ENCODE peak calls at places on chromosomes 2 and 18, in ten cellular contexts. E is CD8-positive, alpha-beta T cell; W is tibial artery; K is brain microvascular endothelial cell; C is AG09319; J is ovary; Y is astrocyte of the spinal cord; T is tibial nerve; F is lower leg skin; D is sigmoid colon. I is an unnamed sample.

GRCh38 chr2:100124746-100125145 is 17.6 kb downstream of the AFF3 start:
- DNase-seq in E (no peak), W (no peak), K (no peak), C (no peak), J (no peak), Y (no peak), T (no peak), F (no peak), D (no peak), I (no peak)

GRCh38 chr2:68807821-68808266 is 63.4 kb downstream of the BMP10 start:
- DNase-seq in E (no peak), W (peak), K (no peak), C (no peak), J (no peak), Y (no peak), T (peak), F (peak), D (no peak), I (peak)

GRCh38 chr2:71552861-71553301 is 99.5 kb downstream of the DYSF start:
- DNase-seq in E (no peak), W (no peak), K (no peak), C (no peak), J (no peak), Y (no peak), T (no peak), F (no peak), D (no peak), I (no peak)

GRCh38 chr2:160956243-160956802 is 203.9 kb upstream of the TANK start:
- DNase-seq in E (no peak), W (peak), K (no peak), C (no peak), J (no peak), Y (no peak), T (peak), F (peak), D (peak), I (no peak)

GRCh38 chr2:180947208-180947689 is 33.2 kb upstream of the UBE2E3 start:
- DNase-seq in E (no peak), W (no peak), K (no peak), C (no peak), J (no peak), Y (no peak), T (no peak), F (no peak), D (no peak), I (no peak)

GRCh38 chr18:50637961-50638622 is 78.2 kb downstream of the MAPK4 start:
- DNase-seq in E (no peak), W (peak), K (no peak), C (no peak), J (no peak), Y (no peak), T (no peak), F (no peak), D (no peak), I (no peak)

GRCh38 chr2:42722328-42723190 is 41.4 kb downstream of the OXER1 start:
- DNase-seq in E (no peak), W (peak), K (peak), C (peak), J (peak), Y (peak), T (peak), F (peak), D (peak), I (no peak)

GRCh38 chr18:77977331-77977730 is 727.7 kb downstream of the GALR1 start:
- DNase-seq in E (no peak), W (no peak), K (no peak), C (no peak), J (no peak), Y (no peak), T (no peak), F (no peak), D (no peak), I (no peak)

GRCh38 chr2:216606551-216607527 is 26.4 kb upstream of the IGFBP2 start:
- DNase-seq in E (peak), W (no peak), K (no peak), C (no peak), J (no peak), Y (no peak), T (no peak), F (no peak), D (no peak), I (peak)

GRCh38 chr2:174633621-174633927 is 36.0 kb upstream of the WIPF1 start:
- DNase-seq in E (no peak), W (no peak), K (no peak), C (no peak), J (no peak), Y (no peak), T (no peak), F (no peak), D (peak), I (no peak)

GRCh38 chr18:52484977-52485376 is 145.0 kb downstream of the DCC start:
- DNase-seq in E (no peak), W (no peak), K (no peak), C (no peak), J (no peak), Y (no peak), T (no peak), F (no peak), D (no peak), I (no peak)

GRCh38 chr2:217510790-217511291 is 492.0 kb downstream of the TNS1 start:
- DNase-seq in E (no peak), W (peak), K (peak), C (peak), J (peak), Y (peak), T (peak), F (peak), D (peak), I (no peak)

GRCh38 chr2:127674241-127675209 is 805 bp downstream of the LIMS2 start:
- DNase-seq in E (no peak), W (peak), K (no peak), C (no peak), J (no peak), Y (no peak), T (no peak), F (no peak), D (peak), I (no peak)

GRCh38 chr2:219998099-219998498 is 370.7 kb downstream of the SLC4A3 start:
- DNase-seq in E (no peak), W (no peak), K (no peak), C (no peak), J (no peak), Y (no peak), T (no peak), F (no peak), D (no peak), I (no peak)

GRCh38 chr2:43708891-43709290 is 32.7 kb upstream of the C1GALT1C1L start:
- DNase-seq in E (no peak), W (no peak), K (no peak), C (no peak), J (no peak), Y (peak), T (no peak), F (no peak), D (no peak), I (no peak)

GRCh38 chr2:174009488-174010223 is 44.5 kb upstream of the SP3 start:
- DNase-seq in E (no peak), W (no peak), K (no peak), C (no peak), J (no peak), Y (peak), T (no peak), F (no peak), D (no peak), I (no peak)

GRCh38 chr18:2805970-2806943 is 40.5 kb upstream of the EMILIN2 start:
- DNase-seq in E (no peak), W (no peak), K (peak), C (no peak), J (no peak), Y (peak), T (no peak), F (no peak), D (no peak), I (no peak)

GRCh38 chr2:132618734-132619133 is 51.3 kb downstream of the LYPD1 start:
- DNase-seq in E (no peak), W (no peak), K (no peak), C (no peak), J (no peak), Y (no peak), T (no peak), F (no peak), D (no peak), I (no peak)

GRCh38 chr18:52190630-52191029 is 149.4 kb upstream of the DCC start:
- DNase-seq in E (no peak), W (no peak), K (no peak), C (no peak), J (no peak), Y (no peak), T (no peak), F (no peak), D (no peak), I (no peak)

GRCh38 chr2:159455330-159455918 is 160.9 kb downstream of the BAZ2B start:
- DNase-seq in E (no peak), W (no peak), K (no peak), C (no peak), J (no peak), Y (no peak), T (no peak), F (no peak), D (no peak), I (no peak)

GRCh38 chr2:181396575-181397062 is 60.6 kb upstream of the ITGA4 start:
- DNase-seq in E (no peak), W (no peak), K (no peak), C (no peak), J (no peak), Y (peak), T (no peak), F (no peak), D (no peak), I (no peak)

GRCh38 chr2:134782107-134782506 is 56.3 kb upstream of the ACMSD start:
- DNase-seq in E (no peak), W (no peak), K (no peak), C (no peak), J (no peak), Y (no peak), T (no peak), F (no peak), D (no peak), I (no peak)

GRCh38 chr2:88919087-88919738 is 227.7 kb downstream of the RPIA start:
- DNase-seq in E (no peak), W (no peak), K (peak), C (no peak), J (no peak), Y (peak), T (peak), F (no peak), D (no peak), I (no peak)

GRCh38 chr2:152452256-152452973 is 117.4 kb downstream of the FMNL2 start:
- DNase-seq in E (no peak), W (no peak), K (no peak), C (no peak), J (no peak), Y (no peak), T (no peak), F (no peak), D (no peak), I (no peak)

GRCh38 chr2:25417715-25418369 is 76.1 kb upstream of the DNMT3A start:
- DNase-seq in E (no peak), W (no peak), K (no peak), C (no peak), J (no peak), Y (no peak), T (no peak), F (no peak), D (no peak), I (no peak)

GRCh38 chr18:59324623-59324971 is 6.1 kb upstream of the CPLX4 start:
- DNase-seq in E (no peak), W (no peak), K (no peak), C (no peak), J (no peak), Y (no peak), T (no peak), F (no peak), D (no peak), I (no peak)

GRCh38 chr18:28657836-28658410 is 481.0 kb upstream of the CDH2 start:
- DNase-seq in E (no peak), W (no peak), K (peak), C (no peak), J (no peak), Y (peak), T (no peak), F (no peak), D (no peak), I (no peak)

GRCh38 chr2:235859651-235860050 is 308.5 kb downstream of the GBX2 start:
- DNase-seq in E (no peak), W (no peak), K (no peak), C (no peak), J (peak), Y (peak), T (peak), F (no peak), D (peak), I (no peak)

GRCh38 chr2:46815121-46815802 is 100.3 kb downstream of the MCFD2 start:
- DNase-seq in E (no peak), W (peak), K (no peak), C (no peak), J (no peak), Y (no peak), T (no peak), F (peak), D (no peak), I (no peak)

GRCh38 chr18:11482271-11482670 is 127.1 kb upstream of the SLC35G4 start:
- DNase-seq in E (no peak), W (no peak), K (no peak), C (no peak), J (no peak), Y (no peak), T (no peak), F (no peak), D (no peak), I (no peak)

GRCh38 chr18:37297106-37297505 is 268.5 kb downstream of the CELF4 start:
- DNase-seq in E (no peak), W (no peak), K (no peak), C (no peak), J (no peak), Y (no peak), T (no peak), F (no peak), D (no peak), I (no peak)

GRCh38 chr18:37298816-37299215 is 266.8 kb downstream of the CELF4 start:
- DNase-seq in E (no peak), W (no peak), K (no peak), C (no peak), J (no peak), Y (no peak), T (no peak), F (no peak), D (no peak), I (no peak)

GRCh38 chr18:37289423-37289822 is 276.2 kb downstream of the CELF4 start:
- DNase-seq in E (no peak), W (no peak), K (no peak), C (no peak), J (no peak), Y (no peak), T (no peak), F (no peak), D (no peak), I (no peak)

GRCh38 chr18:37299471-37300304 is 265.9 kb downstream of the CELF4 start:
- DNase-seq in E (no peak), W (peak), K (peak), C (peak), J (peak), Y (peak), T (peak), F (peak), D (peak), I (no peak)

DNA sequence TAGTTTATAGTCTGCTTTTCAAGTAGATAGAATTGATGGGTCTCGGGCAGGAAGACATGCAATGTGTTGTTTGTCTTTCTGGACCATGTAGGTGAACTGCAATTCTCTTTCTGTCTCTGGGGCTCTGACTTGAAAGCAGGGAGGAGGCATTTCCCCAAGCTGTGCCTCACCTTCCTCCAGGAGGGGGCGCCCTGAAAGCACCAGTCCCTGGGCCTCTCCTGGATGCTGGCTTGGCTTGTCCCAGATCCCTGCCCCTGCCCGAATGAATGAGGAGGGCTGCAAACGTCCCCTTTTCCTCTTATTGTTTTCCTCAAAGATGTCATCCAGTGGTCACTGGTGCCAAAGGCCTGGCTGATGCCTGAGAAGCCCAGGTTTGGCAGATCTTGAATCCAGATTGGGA is 270.6 kb downstream of the CELF4 start:
- DNase-seq in E (no peak), W (no peak), K (peak), C (no peak), J (no peak), Y (no peak), T (no peak), F (no peak), D (no peak), I (no peak)
- TF ChIP-seq CTCF in E (no peak), W (no peak), K (peak), C (peak), J (no peak), Y (peak), T (no peak), F (no peak), D (no peak), I (no peak)

GRCh38 chr2:117536139-117536538 is 278.4 kb upstream of the DDX18 start:
- DNase-seq in E (no peak), W (no peak), K (no peak), C (no peak), J (no peak), Y (no peak), T (no peak), F (no peak), D (no peak), I (no peak)

DNA sequence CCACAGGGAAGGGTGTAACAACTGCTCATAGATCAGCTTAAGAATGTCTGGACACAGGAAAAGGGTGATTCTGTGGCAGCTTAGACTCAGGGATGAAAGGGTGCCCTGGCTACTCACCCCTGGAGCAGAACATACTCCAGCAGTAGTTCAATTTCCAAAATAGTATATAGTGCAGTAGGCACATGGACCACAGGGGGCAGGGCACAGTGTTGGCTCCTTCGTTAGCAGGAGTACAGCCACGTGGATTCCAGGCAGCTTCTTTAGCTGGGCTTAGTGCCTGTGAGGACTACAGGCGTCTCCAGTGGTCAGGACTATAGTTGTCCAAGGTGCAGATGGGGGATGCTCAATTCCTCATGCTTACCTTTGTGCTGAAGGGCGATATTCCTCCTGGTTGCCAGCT is 277.5 kb upstream of the DDX18 start:
- DNase-seq in E (no peak), W (no peak), K (no peak), C (no peak), J (no peak), Y (no peak), T (no peak), F (no peak), D (no peak), I (no peak)
- TF ChIP-seq CTCF in E (no peak), W (no peak), K (no peak), C (no peak), J (no peak), Y (no peak), T (no peak), F (no peak), D (no peak), I (no peak)

DNA sequence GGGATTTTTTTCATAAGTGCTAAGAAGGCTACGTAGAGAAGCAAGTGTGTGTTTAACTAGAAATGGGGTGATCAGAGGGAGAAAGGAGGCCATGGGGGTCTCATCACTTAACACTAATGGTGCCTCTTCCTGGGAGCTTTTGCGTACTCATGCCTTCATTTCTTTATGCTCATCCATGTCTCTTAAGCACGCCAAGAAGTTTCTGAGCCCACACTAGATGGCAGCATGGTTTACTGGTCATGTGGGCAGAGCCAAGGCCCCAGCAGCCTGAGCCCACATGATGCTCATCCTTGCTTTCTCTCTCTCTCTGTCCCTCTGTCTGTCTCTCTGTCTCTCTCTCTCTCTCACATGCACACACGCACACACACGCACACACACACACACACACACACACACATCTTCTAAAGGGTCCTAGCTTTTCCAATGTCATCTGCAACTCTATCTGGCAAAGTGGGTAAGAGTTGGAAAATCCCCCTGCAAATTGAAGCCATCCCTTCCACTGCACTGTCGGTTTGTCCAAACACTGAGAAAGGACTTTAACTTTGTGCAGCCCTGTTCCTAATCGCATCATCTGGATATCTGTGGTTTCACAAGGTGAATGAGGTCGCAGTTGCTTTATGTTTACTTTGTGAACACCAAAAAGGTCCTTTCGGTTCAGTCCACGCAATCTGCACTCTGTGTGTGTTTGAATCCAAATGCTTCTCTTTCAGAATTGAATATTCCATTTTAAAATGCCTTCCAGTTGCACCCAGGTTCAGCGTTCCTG is 137.2 kb upstream of the CCDC68 start:
- DNase-seq in E (no peak), W (no peak), K (peak), C (peak), J (peak), Y (peak), T (peak), F (no peak), D (no peak), I (no peak)
- TF ChIP-seq CTCF in E (no peak), W (peak), K (peak), C (peak), J (peak), Y (peak), T (no peak), F (no peak), D (no peak), I (no peak)

DNA sequence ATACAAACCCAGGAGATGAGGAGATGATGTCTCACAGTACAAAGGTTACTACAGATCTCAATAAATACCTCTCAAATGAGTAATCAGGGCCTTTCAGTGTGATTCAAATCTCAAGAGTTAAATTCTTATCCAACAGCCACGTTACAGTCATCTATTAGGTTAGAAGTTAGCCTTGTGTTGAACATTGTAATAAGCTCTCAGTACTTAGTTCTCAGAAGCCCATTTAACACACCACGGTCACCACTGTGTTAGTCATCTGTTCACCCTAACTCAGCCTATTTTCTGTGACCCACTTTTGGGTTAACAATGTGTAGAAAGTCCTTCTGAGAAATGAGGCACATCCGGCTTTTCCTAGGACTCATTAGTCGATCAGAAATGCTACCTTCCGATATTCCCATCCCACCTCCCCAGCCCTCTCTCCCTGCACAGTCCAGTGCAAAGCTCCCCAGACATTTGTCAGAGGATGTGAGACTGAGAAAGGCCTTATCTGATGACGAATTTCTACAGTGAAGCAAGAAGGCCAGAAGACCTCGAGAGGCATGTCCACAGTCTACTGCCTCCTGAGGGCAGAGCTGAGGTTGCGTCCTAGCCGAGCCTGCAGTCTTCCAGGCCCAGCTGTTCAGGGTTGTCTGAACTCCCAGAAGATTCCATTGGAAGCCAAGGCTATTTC is 92.5 kb downstream of the ACTR2 start:
- DNase-seq in E (no peak), W (no peak), K (peak), C (peak), J (no peak), Y (peak), T (no peak), F (no peak), D (no peak), I (no peak)
- TF ChIP-seq CTCF in E (no peak), W (no peak), K (peak), C (peak), J (no peak), Y (peak), T (peak), F (no peak), D (no peak), I (no peak)

GRCh38 chr2:233832869-233833812 is 21.2 kb downstream of the HJURP start:
- DNase-seq in E (no peak), W (peak), K (peak), C (peak), J (no peak), Y (peak), T (no peak), F (no peak), D (peak), I (no peak)
- TF ChIP-seq CTCF in E (no peak), W (no peak), K (peak), C (peak), J (no peak), Y (peak), T (no peak), F (no peak), D (no peak), I (no peak)

GRCh38 chr18:35029770-35030169 is 11.4 kb upstream of the MAPRE2 start:
- DNase-seq in E (no peak), W (no peak), K (no peak), C (no peak), J (no peak), Y (no peak), T (no peak), F (no peak), D (no peak), I (no peak)
- TF ChIP-seq CTCF in E (peak), W (no peak), K (no peak), C (no peak), J (no peak), Y (no peak), T (no peak), F (no peak), D (no peak), I (peak)

I was measured in natural killer cell.